ENCODE peak calls at places on chromosomes 2 and 18, in six cellular contexts. E is body of pancreas, L is endodermal cell, B is esophagus squamous epithelium, Q is tibial nerve, R is adrenal gland. I is an unnamed sample.

GRCh38 chr2:40097691-40098376 is 318.8 kb upstream of the THUMPD2 start:
- DNase-seq in B (no peak), Q (no peak), L (no peak), R (no peak), E (no peak), I (no peak)

GRCh38 chr2:61970807-61971556 is 65.5 kb downstream of the COMMD1 start:
- DNase-seq in Q (no peak), B (no peak), L (peak), R (no peak), E (no peak), I (no peak)

GRCh38 chr2:202588647-202589581 is 45.9 kb upstream of the FAM117B start:
- DNase-seq in E (peak), Q (peak), L (peak), R (peak), B (peak), I (peak)

GRCh38 chr2:128486640-128487375 is 168.1 kb upstream of the HS6ST1 start:
- DNase-seq in B (no peak), L (no peak), Q (no peak), E (no peak), R (no peak), I (peak)

GRCh38 chr2:197079414-197079813 is 152.9 kb upstream of the PGAP1 start:
- DNase-seq in L (no peak), R (no peak), E (no peak), B (no peak), Q (no peak), I (no peak)

GRCh38 chr2:43207553-43208300 is 18.7 kb downstream of the ZFP36L2 start:
- DNase-seq in R (no peak), Q (no peak), B (no peak), L (peak), E (no peak), I (no peak)

GRCh38 chr18:12948055-12948804 is 419 bp downstream of the SEH1L start:
- DNase-seq in L (peak), Q (peak), R (peak), B (peak), E (peak), I (peak)

GRCh38 chr18:79258447-79258846 is 137.3 kb upstream of the NFATC1 start:
- DNase-seq in Q (no peak), L (no peak), R (no peak), B (no peak), E (no peak), I (no peak)

GRCh38 chr18:49052891-49053644 is 102.3 kb upstream of the SMAD7 start:
- DNase-seq in B (no peak), L (no peak), E (no peak), Q (no peak), R (no peak), I (no peak)

GRCh38 chr2:96897491-96898134 is 27.7 kb upstream of the SEMA4C start:
- DNase-seq in E (no peak), L (no peak), Q (no peak), B (no peak), R (no peak), I (no peak)

GRCh38 chr2:66694087-66694858 is 259.3 kb downstream of the MEIS1 start:
- DNase-seq in Q (no peak), B (no peak), R (no peak), L (no peak), E (no peak), I (no peak)

GRCh38 chr2:179020156-179020750 is 29.7 kb downstream of the CCDC141 start:
- DNase-seq in B (no peak), E (peak), R (peak), L (peak), Q (no peak), I (no peak)

GRCh38 chr18:21831413-21831831 is 90.8 kb downstream of the MIB1 start:
- DNase-seq in E (no peak), L (no peak), Q (no peak), B (no peak), R (no peak), I (peak)
- H3K27ac ChIP-seq in E (no peak), L (no peak), Q (no peak), B (no peak), R (no peak), I (peak)

DNA sequence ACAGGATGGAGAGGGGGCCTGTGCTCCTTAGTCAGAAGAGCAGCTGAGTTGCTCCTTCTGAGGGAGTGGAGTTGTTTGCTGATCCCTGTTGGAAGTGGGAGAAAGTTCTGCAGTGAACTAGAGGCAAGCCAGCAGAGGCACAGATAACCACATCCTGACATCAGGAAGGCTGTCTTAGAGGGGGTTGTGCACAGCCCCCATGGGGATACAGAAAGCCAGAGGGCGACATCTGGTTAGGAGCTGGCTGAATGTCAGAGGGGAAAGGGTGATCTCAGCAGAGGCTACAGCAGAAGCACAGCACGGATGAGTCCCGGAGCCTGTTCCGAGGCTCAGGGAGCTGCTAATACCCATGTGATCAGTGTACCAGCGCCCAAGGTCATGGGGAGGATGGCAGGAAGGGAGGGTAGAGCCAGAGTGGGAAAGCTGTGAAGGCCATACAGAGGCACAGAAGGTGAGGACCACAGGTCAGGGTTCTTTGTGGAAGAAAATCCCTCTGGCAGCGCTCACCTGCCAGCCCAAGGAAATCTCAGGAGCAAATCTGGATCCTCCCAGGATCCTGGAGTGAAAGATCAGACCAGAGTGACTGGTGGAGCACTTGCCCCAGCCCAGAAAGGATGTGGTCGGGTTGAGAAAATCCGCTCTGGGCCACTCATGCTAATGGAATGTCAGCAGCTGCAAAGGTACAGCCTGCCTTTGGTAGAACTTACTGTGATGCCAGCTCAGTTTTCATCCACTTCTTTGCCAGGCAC is 111.8 kb downstream of the STPG4 start:
- DNase-seq in R (peak), Q (no peak), L (peak), B (no peak), E (peak), I (peak)
- TF ChIP-seq CTCF in R (no peak), Q (no peak), L (peak), B (no peak), E (no peak), I (no peak)

DNA sequence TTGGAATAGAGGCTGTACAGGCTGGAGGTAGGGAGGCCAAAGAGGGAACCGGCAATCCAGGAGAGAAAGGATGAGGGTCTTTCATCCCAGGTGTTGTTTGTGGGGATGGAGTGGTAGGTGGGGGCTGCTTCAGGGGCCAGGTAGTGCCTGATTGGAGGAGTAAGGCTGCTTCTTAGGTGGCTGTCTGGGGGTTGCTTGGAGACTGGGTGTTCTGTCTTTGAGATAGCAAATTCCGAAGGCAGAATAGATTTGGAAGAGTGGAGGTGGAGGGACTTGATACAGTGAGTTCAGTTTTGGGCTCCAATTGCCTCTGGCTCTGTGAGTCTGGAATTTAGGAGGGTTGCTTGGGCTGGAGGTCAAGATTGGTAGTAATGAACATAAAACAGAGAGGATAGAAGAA is 5.9 kb downstream of the ZNF532 start:
- DNase-seq in L (no peak), R (no peak), Q (no peak), B (no peak), E (no peak), I (no peak)
- H3K27ac ChIP-seq in L (peak), R (no peak), Q (peak), B (no peak), E (no peak), I (peak)

DNA sequence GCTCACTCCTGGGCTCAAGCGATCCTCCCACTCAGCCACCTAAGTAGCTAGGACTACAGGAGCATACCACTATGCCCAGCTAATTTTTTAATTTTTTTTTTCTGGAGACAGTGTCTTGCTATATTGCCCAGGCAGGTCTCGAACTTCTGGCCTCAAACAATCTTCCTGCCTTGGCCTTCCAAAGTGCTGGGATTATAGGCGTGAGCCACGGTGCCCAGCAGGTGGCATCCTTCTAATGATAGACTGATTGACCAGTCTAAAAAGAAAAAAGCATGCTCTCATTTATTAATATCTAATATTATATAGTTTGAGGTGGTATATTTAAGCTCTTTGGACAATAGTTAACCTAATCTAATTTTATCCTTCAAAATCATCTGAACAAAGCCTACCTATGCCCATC is 198.6 kb downstream of the CAMKMT start:
- DNase-seq in R (peak), Q (no peak), E (no peak), B (no peak), L (no peak), I (no peak)
- TF ChIP-seq CTCF in R (peak), Q (no peak), E (peak), B (peak), L (peak), I (no peak)

GRCh38 chr2:98702127-98702802 is 28.7 kb downstream of the MGAT4A start:
- DNase-seq in B (no peak), R (peak), L (no peak), Q (no peak), E (peak), I (peak)

GRCh38 chr2:98703738-98704137 is 27.2 kb downstream of the MGAT4A start:
- DNase-seq in E (no peak), L (no peak), R (no peak), B (no peak), Q (no peak), I (no peak)

GRCh38 chr2:98705333-98705617 is 25.7 kb downstream of the MGAT4A start:
- DNase-seq in E (no peak), B (no peak), R (no peak), Q (no peak), L (no peak), I (no peak)

GRCh38 chr2:98702896-98703620 is 27.9 kb downstream of the MGAT4A start:
- DNase-seq in L (no peak), Q (no peak), B (no peak), R (no peak), E (no peak), I (no peak)

GRCh38 chr2:98704499-98705332 is 26.2 kb downstream of the MGAT4A start:
- DNase-seq in Q (no peak), R (no peak), B (no peak), E (peak), L (no peak), I (no peak)
- H3K27ac ChIP-seq in Q (no peak), R (no peak), B (no peak), E (peak), L (no peak), I (no peak)

GRCh38 chr18:23939366-23939765 is 75.2 kb upstream of the TTC39C start:
- DNase-seq in L (no peak), E (no peak), B (no peak), Q (no peak), R (no peak), I (no peak)

GRCh38 chr18:23938046-23938756 is 76.4 kb upstream of the TTC39C start:
- DNase-seq in L (peak), Q (no peak), B (no peak), E (no peak), R (no peak), I (no peak)

GRCh38 chr18:23938901-23939341 is 75.6 kb upstream of the TTC39C start:
- DNase-seq in B (no peak), L (peak), R (no peak), Q (no peak), E (no peak), I (no peak)

GRCh38 chr18:23943104-23943503 is 71.5 kb upstream of the TTC39C start:
- DNase-seq in L (no peak), Q (no peak), B (no peak), E (no peak), R (no peak), I (no peak)

GRCh38 chr18:23939896-23940295 is 74.7 kb upstream of the TTC39C start:
- DNase-seq in E (no peak), L (no peak), B (no peak), Q (no peak), R (no peak), I (no peak)
- TF ChIP-seq CTCF in E (no peak), L (no peak), B (no peak), Q (no peak), R (no peak), I (no peak)